ENCODE peak calls at places on chromosomes 4 and X, in seven cellular contexts. V is cardiac fibroblast, Y is PC-9, W is fibroblast of lung, C is body of pancreas, D is GM12865, U is kidney epithelial cell. Q is an unnamed sample.

GRCh38 chr4:621296-622070 is 3.9 kb upstream of the PDE6B start:
- DNase-seq in V (no peak), Y (no peak), W (no peak), C (no peak), D (no peak), U (no peak), Q (no peak)

GRCh38 chrX:70301716-70302115 is 11.8 kb downstream of the KIF4A start:
- DNase-seq in V (peak; percentile 75), Y (no peak), W (peak; percentile 61), C (no peak), D (no peak), U (no peak), Q (no peak)

GRCh38 chrX:150438165-150438564 is 75.0 kb downstream of the MAMLD1 start:
- DNase-seq in V (peak; percentile 18), Y (no peak), W (no peak), C (no peak), D (no peak), U (no peak), Q (peak; percentile 37)

GRCh38 chr4:8463811-8464210 is 23.2 kb downstream of the TRMT44 start:
- DNase-seq in V (no peak), Y (no peak), W (no peak), C (no peak), D (no peak), U (no peak), Q (no peak)

GRCh38 chr4:156773648-156774357 is 197.8 kb downstream of the PDGFC start:
- DNase-seq in V (no peak), Y (no peak), W (peak; percentile 87), C (no peak), D (no peak), U (no peak), Q (no peak)

GRCh38 chr4:17480530-17480929 is 31.4 kb downstream of the QDPR start:
- DNase-seq in V (no peak), Y (no peak), W (no peak), C (no peak), D (no peak), U (no peak), Q (no peak)

GRCh38 chr4:138702471-138702870 is 313.1 kb upstream of the NOCT start:
- DNase-seq in V (no peak), Y (no peak), W (no peak), C (no peak), D (no peak), U (no peak), Q (no peak)

GRCh38 chr4:147787204-147787603 is 55.3 kb downstream of the ARHGAP10 start:
- DNase-seq in V (peak; percentile 54), Y (no peak), W (peak; percentile 91), C (no peak), D (no peak), U (no peak), Q (peak; percentile 45)

GRCh38 chr4:141427726-141428296 is 207.1 kb downstream of the ZNF330 start:
- DNase-seq in V (no peak), Y (no peak), W (peak; percentile 10), C (no peak), D (no peak), U (no peak), Q (no peak)

GRCh38 chr4:5839751-5840674 is 52.9 kb downstream of the CRMP1 start:
- DNase-seq in V (peak; percentile 83), Y (no peak), W (no peak), C (peak; percentile 24), D (no peak), U (no peak), Q (no peak)

GRCh38 chr4:107261241-107261874 is 225.2 kb upstream of the DKK2 start:
- DNase-seq in V (no peak), Y (no peak), W (peak; percentile 64), C (no peak), D (no peak), U (no peak), Q (no peak)

GRCh38 chr4:70564033-70564432 is 28.0 kb upstream of the AMBN start:
- DNase-seq in V (no peak), Y (no peak), W (no peak), C (no peak), D (no peak), U (no peak), Q (no peak)

GRCh38 chr4:70559924-70560323 is 32.1 kb upstream of the AMBN start:
- DNase-seq in V (no peak), Y (no peak), W (no peak), C (no peak), D (no peak), U (no peak), Q (no peak)

GRCh38 chr4:70556856-70557255 is 35.2 kb upstream of the AMBN start:
- DNase-seq in V (peak; percentile 4), Y (no peak), W (peak; percentile 31), C (no peak), D (no peak), U (no peak), Q (no peak)

GRCh38 chr4:70559216-70559830 is 32.7 kb upstream of the AMBN start:
- DNase-seq in V (peak; percentile 57), Y (no peak), W (peak; percentile 31), C (peak; percentile 46), D (peak; percentile 46), U (peak; percentile 5), Q (peak; percentile 3)
- H3K4me3 ChIP-seq in V (no peak overlapping the region), Y (no peak overlapping the region), W (no peak overlapping the region), C (no peak overlapping the region), D (no peak overlapping the region), U (no peak overlapping the region), Q (no peak overlapping the region)

GRCh38 chr4:78059524-78059889 is 2.4 kb downstream of the FRAS1 start:
- DNase-seq in V (peak; percentile 91), Y (peak; percentile 56), W (peak; percentile 76), C (peak; percentile 82), D (peak; percentile 57), U (peak; percentile 57), Q (no peak)
- TF ChIP-seq CTCF in V (peak; percentile 58), Y (peak; percentile 69), W (peak; percentile 55), C (peak; percentile 67), D (peak; percentile 49), U (peak; percentile 85), Q (peak; percentile 23)

DNA sequence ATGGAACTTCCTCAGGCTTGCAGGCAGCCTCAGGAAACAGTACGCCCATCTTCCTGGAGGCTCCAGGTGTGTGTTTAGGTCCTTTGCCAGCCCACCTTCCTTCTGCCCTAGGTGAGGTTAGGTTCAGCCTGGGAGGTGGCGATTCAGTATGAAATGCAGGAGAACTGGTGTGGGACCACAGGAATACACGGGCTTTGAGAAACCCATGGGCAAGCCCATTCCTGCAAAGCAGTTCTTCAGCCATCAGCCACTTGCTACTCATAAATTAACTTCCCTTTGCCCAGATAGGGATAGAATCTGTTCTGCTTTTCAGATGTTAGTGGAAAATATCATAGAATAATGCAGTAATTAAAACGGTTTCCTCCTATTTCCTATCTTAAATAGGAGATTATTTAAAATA is 32.2 kb downstream of the TBC1D14 start:
- DNase-seq in V (no peak), Y (no peak), W (no peak), C (no peak), D (peak; percentile 19), U (no peak), Q (no peak)
- H3K4me3 ChIP-seq in V (no peak overlapping the region), Y (no peak overlapping the region), W (peak overlapping the region; percentile 34), C (no peak overlapping the region), D (no peak overlapping the region), U (no peak overlapping the region), Q (no peak overlapping the region)

GRCh38 chrX:131792356-131792749 is 230.7 kb upstream of the STK26 start:
- DNase-seq in V (no peak), Y (no peak), W (peak; percentile 83), C (no peak), D (peak; percentile 47), U (peak; percentile 58), Q (peak; percentile 88)
- TF ChIP-seq CTCF in V (no peak), Y (no peak), W (no peak), C (no peak), D (no peak), U (no peak), Q (peak; percentile 60)

DNA sequence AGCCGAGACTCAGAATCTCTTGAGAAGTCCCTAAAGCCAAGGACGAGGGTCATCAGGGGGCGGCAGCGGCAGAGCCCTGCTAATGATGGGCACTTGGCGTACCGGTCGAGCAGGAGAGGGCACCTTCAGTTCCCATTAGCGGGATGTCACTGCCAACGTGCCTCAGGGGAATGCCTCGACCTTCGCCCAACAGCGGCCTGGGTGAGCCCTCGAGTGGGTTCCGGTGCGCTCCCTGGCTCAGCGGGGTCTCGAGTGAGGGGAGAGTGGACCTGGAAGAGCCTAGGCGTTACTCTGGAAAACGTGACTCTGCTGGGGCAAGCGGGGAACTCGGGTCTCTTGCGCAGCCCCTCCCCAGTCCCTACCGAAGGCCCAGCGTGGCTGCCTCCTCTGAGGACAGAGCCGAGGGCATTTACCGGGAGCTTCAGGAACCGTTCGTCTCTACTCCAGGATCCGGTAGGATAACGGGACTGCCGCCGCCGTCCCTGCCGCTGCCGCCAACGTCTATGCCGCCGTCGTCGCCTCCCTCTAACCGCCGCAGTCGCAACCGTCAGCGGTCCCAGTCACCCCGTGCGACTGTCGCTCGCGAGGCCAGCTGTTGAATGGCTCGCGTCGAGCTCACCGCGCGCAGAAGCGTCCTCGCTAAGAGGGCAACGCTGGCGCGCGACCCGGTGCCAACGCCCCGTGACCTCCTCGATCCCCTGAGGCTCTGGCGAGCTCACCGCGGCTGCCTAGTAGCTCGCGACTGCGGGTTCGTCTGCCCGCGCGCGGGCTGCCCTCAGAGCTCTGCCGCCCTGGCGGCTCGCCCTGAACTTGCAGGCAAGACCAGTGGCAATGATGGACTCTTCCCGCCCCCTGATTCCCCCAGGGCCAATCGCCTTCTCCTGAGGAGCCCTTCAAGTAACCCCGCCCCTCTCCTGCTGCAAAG is 37.1 kb downstream of the PGRMC1 start:
- DNase-seq in V (peak; percentile 51), Y (no peak), W (peak; percentile 48), C (peak; percentile 41), D (peak; percentile 34), U (peak; percentile 19), Q (no peak)
- H3K4me3 ChIP-seq in V (no peak overlapping the region), Y (no peak overlapping the region), W (no peak overlapping the region), C (no peak overlapping the region), D (no peak overlapping the region), U (peak overlapping the region; percentile 10), Q (no peak overlapping the region)

GRCh38 chrX:23953908-23954269 is 46.1 kb downstream of the CXorf58 start:
- DNase-seq in V (no peak), Y (no peak), W (no peak), C (no peak), D (peak; percentile 4), U (no peak), Q (no peak)
- TF ChIP-seq CTCF in V (no peak), Y (no peak), W (no peak), C (no peak), D (peak; percentile 1), U (no peak), Q (no peak)

DNA sequence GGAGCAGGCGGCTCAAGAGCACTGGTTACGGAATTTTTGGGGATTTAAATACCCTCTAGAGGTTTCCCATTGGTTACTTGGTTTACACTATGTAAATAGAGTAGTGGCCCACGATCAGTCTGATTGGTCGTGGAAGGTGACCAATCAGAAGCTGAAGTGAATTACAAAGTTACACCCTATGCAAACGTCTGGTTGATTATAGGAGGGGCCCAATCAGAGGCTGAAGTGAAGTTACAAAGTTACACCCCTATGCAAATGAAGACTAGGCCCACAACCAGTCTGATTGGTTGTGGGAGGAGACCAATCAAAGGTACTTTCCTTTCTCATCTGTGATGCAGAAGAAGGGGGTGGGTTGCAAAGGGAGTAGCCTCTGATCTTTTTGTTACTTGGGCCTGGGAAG is 45.1 kb upstream of the HSD17B10 start:
- DNase-seq in V (peak; percentile 6), Y (no peak), W (peak; percentile 28), C (no peak), D (peak; percentile 4), U (no peak), Q (no peak)
- H3K4me3 ChIP-seq in V (no peak overlapping the region), Y (no peak overlapping the region), W (no peak overlapping the region), C (no peak overlapping the region), D (no peak overlapping the region), U (no peak overlapping the region), Q (no peak overlapping the region)

GRCh38 chrX:55839480-55839879 is 121.9 kb downstream of the RRAGB start:
- DNase-seq in V (no peak), Y (no peak), W (no peak), C (no peak), D (no peak), U (no peak), Q (no peak)
- TF ChIP-seq CTCF in V (no peak), Y (no peak), W (no peak), C (no peak), D (no peak), U (no peak), Q (no peak)